ENCODE peak calls at places on chromosome 16, in six cellular contexts. T is left ventricle myocardium inferior; V is HL-60; U is upper lobe of right lung; Z is naive thymus-derived CD4-positive, alpha-beta T cell; G is cardiac muscle cell. B is an unnamed sample.

GRCh38 chr16:56709686-56710040 is 20.3 kb upstream of the NUP93 start:
- DNase-seq in G (no peak), U (no peak), Z (no peak), T (no peak), V (no peak), B (no peak)

GRCh38 chr16:56295739-56296527 is 104.6 kb downstream of the GNAO1 start:
- DNase-seq in T (no peak), Z (no peak), V (no peak), U (no peak), G (no peak), B (no peak)

GRCh38 chr16:77885596-77886295 is 97.4 kb downstream of the VAT1L start:
- DNase-seq in G (no peak), T (no peak), V (no peak), U (no peak), Z (no peak), B (no peak)

GRCh38 chr16:84567446-84567962 is 50.4 kb downstream of the COTL1 start:
- DNase-seq in G (no peak), Z (no peak), V (no peak), T (no peak), U (no peak), B (no peak)

GRCh38 chr16:79882292-79882995 is 281.9 kb upstream of the MAF start:
- DNase-seq in V (no peak), Z (no peak), U (no peak), T (no peak), G (no peak), B (no peak)

GRCh38 chr16:59881366-59881765 is 1147.2 kb upstream of the GOT2 start:
- DNase-seq in V (no peak), G (no peak), T (no peak), Z (no peak), U (no peak), B (no peak)

GRCh38 chr16:57424599-57424998 is 20.0 kb downstream of the CCL17 start:
- DNase-seq in V (no peak), Z (no peak), T (no peak), G (no peak), U (no peak), B (no peak)

GRCh38 chr16:77874347-77874746 is 86.0 kb downstream of the VAT1L start:
- DNase-seq in G (no peak), T (no peak), Z (no peak), V (no peak), U (no peak), B (no peak)

GRCh38 chr16:64841482-64841881 is 280.4 kb downstream of the CDH11 start:
- DNase-seq in T (no peak), U (no peak), Z (no peak), G (no peak), V (no peak), B (no peak)

GRCh38 chr16:66619534-66620418 is 15.3 kb downstream of the CMTM3 start:
- DNase-seq in U (no peak), V (no peak), G (peak), T (no peak), Z (no peak), B (peak)

GRCh38 chr16:9094008-9094846 is 2.8 kb downstream of the HAPSTR1 start:
- DNase-seq in U (no peak), G (no peak), V (no peak), T (no peak), Z (no peak), B (no peak)

GRCh38 chr16:46687486-46687885 is 1.5 kb downstream of the VPS35 start:
- DNase-seq in U (no peak), G (no peak), V (no peak), Z (no peak), T (no peak), B (no peak)

GRCh38 chr16:4346205-4346781 is 4.8 kb downstream of the PAM16 start:
- DNase-seq in U (no peak), Z (no peak), V (peak), T (no peak), G (no peak), B (no peak)

GRCh38 chr16:12500771-12501170 is 302.9 kb downstream of the CPPED1 start:
- DNase-seq in U (no peak), V (peak), Z (no peak), G (no peak), T (no peak), B (no peak)

GRCh38 chr16:72927199-72928088 is 120.5 kb downstream of the ZFHX3 start:
- DNase-seq in G (peak), U (peak), T (no peak), Z (no peak), V (peak), B (peak)

GRCh38 chr16:54602666-54603065 is 316.1 kb upstream of the IRX3 start:
- DNase-seq in G (no peak), Z (no peak), U (no peak), T (no peak), V (no peak), B (no peak)

GRCh38 chr16:19175492-19176262 is 7.6 kb downstream of the SYT17 start:
- DNase-seq in G (peak), T (no peak), Z (no peak), U (no peak), V (no peak), B (no peak)

GRCh38 chr16:55494994-55495421 is 13.9 kb upstream of the LPCAT2 start:
- DNase-seq in U (no peak), V (no peak), T (no peak), G (peak), Z (no peak), B (peak)

GRCh38 chr16:3175157-3176153 is 12.5 kb upstream of the OR1F1 start:
- DNase-seq in Z (no peak), T (no peak), U (no peak), V (no peak), G (peak), B (no peak)

GRCh38 chr16:53211253-53211652 is 156.5 kb downstream of the CHD9 start:
- DNase-seq in T (no peak), U (no peak), V (no peak), G (no peak), Z (no peak), B (no peak)
- H3K4me3 ChIP-seq in T (peak), U (peak), V (peak), G (peak), Z (no peak), B (no peak)

DNA sequence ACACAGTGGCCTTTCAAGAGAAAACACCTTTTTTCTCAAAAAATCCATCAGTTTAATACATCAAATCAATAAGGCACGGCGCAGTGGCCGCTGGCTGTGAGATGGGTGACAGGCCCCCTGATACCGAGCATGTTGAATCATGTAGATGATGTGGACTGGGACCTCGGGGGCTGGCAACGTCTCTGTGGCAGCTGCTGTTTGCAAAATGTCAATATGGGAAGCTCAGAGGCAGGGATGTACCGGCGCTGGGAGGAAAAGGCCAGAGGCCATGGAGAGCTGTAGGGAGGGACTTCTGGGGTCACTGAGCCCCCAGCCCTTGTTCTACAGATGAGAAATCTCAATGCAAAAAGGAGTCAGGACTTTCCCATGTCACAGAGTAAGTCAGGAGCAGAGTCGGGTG is 169.1 kb downstream of the GSG1L start:
- DNase-seq in V (no peak), G (no peak), T (no peak), U (no peak), Z (no peak), B (no peak)
- H3K27ac ChIP-seq in V (no peak), G (no peak), T (no peak), U (no peak), Z (no peak), B (no peak)

DNA sequence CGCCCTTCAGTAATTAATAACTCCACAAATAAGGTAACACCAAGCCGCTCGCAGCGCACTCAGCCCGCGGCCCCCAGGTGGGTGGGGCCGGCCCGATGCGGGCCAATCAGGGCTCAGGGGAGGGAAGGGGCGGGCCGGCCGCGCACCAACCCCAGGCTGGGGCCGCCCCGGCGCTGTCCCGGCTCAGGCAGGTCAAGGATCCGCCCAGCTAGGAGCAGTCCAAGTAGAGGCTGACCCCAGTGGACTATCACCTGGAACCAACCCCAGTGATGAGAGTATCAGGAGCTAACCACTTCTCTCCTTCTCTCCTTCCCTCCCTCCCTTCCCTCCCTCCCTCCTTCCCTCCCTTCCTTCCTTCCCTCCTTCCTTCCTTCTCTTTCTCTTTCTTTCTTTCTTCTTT is 110.8 kb downstream of the C16orf78 start:
- DNase-seq in V (no peak), G (peak), Z (no peak), U (peak), T (peak), B (no peak)
- H3K4me3 ChIP-seq in V (no peak), G (no peak), Z (no peak), U (no peak), T (peak), B (no peak)

GRCh38 chr16:87365021-87365713 is 18.4 kb downstream of the FBXO31 start:
- DNase-seq in G (no peak), Z (no peak), U (no peak), T (no peak), V (no peak), B (no peak)
- H3K27ac ChIP-seq in G (no peak), Z (peak), U (no peak), T (peak), V (no peak), B (no peak)

B was measured in SJSA1.